ENCODE peak calls at places on chromosome 2, in eight cellular contexts. T is CD4-positive, alpha-beta T cell; K is astrocyte; O is thyroid gland; V is H9; E is cardiac muscle cell; C is CD8-positive, alpha-beta T cell; S is psoas muscle. R is an unnamed sample. For H3K27me3, the result is how much of the 10 kb centered on the place peaks cover.

GRCh38 chr2:33011941-33012340 is 65.2 kb downstream of the LTBP1 start:
- DNase-seq in T (no peak), K (no peak), O (no peak), V (no peak), E (no peak), C (no peak), S (no peak), R (no peak)

GRCh38 chr2:128536925-128537620 is 218.4 kb upstream of the HS6ST1 start:
- DNase-seq in T (no peak), K (peak), O (no peak), V (peak), E (no peak), C (no peak), S (no peak), R (peak)

GRCh38 chr2:65638438-65638837 is 206.0 kb upstream of the SPRED2 start:
- DNase-seq in T (no peak), K (no peak), O (no peak), V (no peak), E (no peak), C (no peak), S (no peak), R (no peak)

GRCh38 chr2:3517948-3518495 is 1.3 kb downstream of the ADI1 start:
- DNase-seq in T (no peak), K (no peak), O (no peak), V (no peak), E (no peak), C (no peak), S (no peak), R (no peak)

GRCh38 chr2:48452108-48452507 is 77.8 kb upstream of the STON1 start:
- DNase-seq in T (no peak), K (no peak), O (no peak), V (no peak), E (peak), C (no peak), S (no peak), R (no peak)

GRCh38 chr2:130759906-130760753 is 4.8 kb downstream of the AMER3 start:
- DNase-seq in T (no peak), K (no peak), O (peak), V (no peak), E (peak), C (no peak), S (no peak), R (no peak)

GRCh38 chr2:38731684-38732221 is 19.4 kb downstream of the SRSF7 start:
- DNase-seq in T (no peak), K (no peak), O (no peak), V (no peak), E (no peak), C (no peak), S (no peak), R (no peak)

GRCh38 chr2:202102425-202103005 is 29.5 kb downstream of the KIAA2012 start:
- DNase-seq in T (no peak), K (no peak), O (no peak), V (no peak), E (no peak), C (no peak), S (no peak), R (no peak)

GRCh38 chr2:74024216-74024615 is 39.5 kb downstream of the TET3 start:
- DNase-seq in T (no peak), K (no peak), O (no peak), V (no peak), E (no peak), C (no peak), S (no peak), R (no peak)

GRCh38 chr2:48530033-48530804 is at the start of gene STON1:
- DNase-seq in T (peak), K (no peak), O (peak), V (peak), E (peak), C (no peak), S (peak), R (no peak)

GRCh38 chr2:60585276-60585675 is 31.8 kb upstream of the BCL11A start:
- DNase-seq in T (no peak), K (no peak), O (no peak), V (no peak), E (no peak), C (no peak), S (no peak), R (no peak)

GRCh38 chr2:150587547-150588209 is 100.2 kb upstream of the RND3 start:
- DNase-seq in T (no peak), K (peak), O (no peak), V (no peak), E (no peak), C (no peak), S (no peak), R (no peak)

GRCh38 chr2:193695367-193695766 is 1500.6 kb upstream of the TMEFF2 start:
- DNase-seq in T (no peak), K (peak), O (no peak), V (no peak), E (peak), C (no peak), S (no peak), R (no peak)

GRCh38 chr2:189149981-189150380 is 29.6 kb downstream of the COL5A2 start:
- DNase-seq in T (no peak), K (peak), O (no peak), V (no peak), E (no peak), C (no peak), S (no peak), R (no peak)

GRCh38 chr2:241314181-241314932 is 1.1 kb downstream of the HDLBP start:
- DNase-seq in T (no peak), K (peak), O (no peak), V (no peak), E (no peak), C (no peak), S (no peak), R (no peak)

GRCh38 chr2:67215214-67215613 is 181.9 kb upstream of the ETAA1 start:
- DNase-seq in T (no peak), K (peak), O (peak), V (peak), E (peak), C (no peak), S (no peak), R (peak)

GRCh38 chr2:158598856-158599517 is 142.2 kb downstream of the PKP4 start:
- DNase-seq in T (no peak), K (no peak), O (no peak), V (no peak), E (no peak), C (no peak), S (no peak), R (no peak)

GRCh38 chr2:121360566-121361300 is 75.7 kb upstream of the TFCP2L1 start:
- DNase-seq in T (no peak), K (peak), O (peak), V (no peak), E (no peak), C (no peak), S (peak), R (no peak)

GRCh38 chr2:69185807-69186206 is 172.8 kb downstream of the ANTXR1 start:
- DNase-seq in T (no peak), K (no peak), O (no peak), V (no peak), E (no peak), C (no peak), S (no peak), R (no peak)

GRCh38 chr2:98604547-98604946 is 3.8 kb downstream of the COA5 start:
- DNase-seq in T (no peak), K (no peak), O (no peak), V (no peak), E (no peak), C (no peak), S (no peak), R (no peak)

GRCh38 chr2:139645617-139646016 is 865.4 kb upstream of the NXPH2 start:
- DNase-seq in T (no peak), K (no peak), O (no peak), V (no peak), E (no peak), C (no peak), S (no peak), R (no peak)

GRCh38 chr2:72144746-72145657 is 2.7 kb downstream of the CYP26B1 start:
- DNase-seq in T (peak), K (no peak), O (peak), V (peak), E (peak), C (no peak), S (peak), R (no peak)

GRCh38 chr2:37558622-37559021 is 112.8 kb downstream of the CDC42EP3 start:
- DNase-seq in T (no peak), K (no peak), O (no peak), V (no peak), E (no peak), C (no peak), S (peak), R (no peak)

GRCh38 chr2:110993557-110994231 is 127.0 kb upstream of the BCL2L11 start:
- DNase-seq in T (no peak), K (no peak), O (peak), V (no peak), E (peak), C (no peak), S (no peak), R (no peak)

GRCh38 chr2:63300835-63301234 is 250.2 kb downstream of the OTX1 start:
- DNase-seq in T (no peak), K (no peak), O (no peak), V (no peak), E (no peak), C (no peak), S (no peak), R (peak)

GRCh38 chr2:65199891-65200290 is 27.7 kb upstream of the ACTR2 start:
- DNase-seq in T (no peak), K (peak), O (no peak), V (no peak), E (no peak), C (no peak), S (no peak), R (no peak)

GRCh38 chr2:236889081-236889780 is 196.5 kb upstream of the COPS8 start:
- DNase-seq in T (no peak), K (no peak), O (no peak), V (no peak), E (no peak), C (no peak), S (no peak), R (no peak)

GRCh38 chr2:202406445-202406967 is 30.4 kb downstream of the BMPR2 start:
- DNase-seq in T (no peak), K (no peak), O (no peak), V (no peak), E (no peak), C (no peak), S (no peak), R (no peak)

GRCh38 chr2:174335605-174336402 is 1.1 kb downstream of the SP9 start:
- DNase-seq in T (no peak), K (no peak), O (peak), V (peak), E (no peak), C (no peak), S (peak), R (no peak)

GRCh38 chr2:75896779-75897366 is 186.2 kb upstream of the GCFC2 start:
- DNase-seq in T (no peak), K (no peak), O (no peak), V (peak), E (peak), C (no peak), S (no peak), R (peak)

GRCh38 chr2:65662654-65663432 is 230.4 kb upstream of the SPRED2 start:
- DNase-seq in T (no peak), K (peak), O (no peak), V (no peak), E (no peak), C (no peak), S (no peak), R (no peak)

GRCh38 chr2:9644603-9645002 is 13.8 kb upstream of the YWHAQ start:
- DNase-seq in T (no peak), K (peak), O (no peak), V (no peak), E (no peak), C (no peak), S (no peak), R (no peak)

GRCh38 chr2:203625712-203626111 is 80.7 kb upstream of the CD28 start:
- DNase-seq in T (no peak), K (no peak), O (no peak), V (no peak), E (no peak), C (no peak), S (no peak), R (no peak)

GRCh38 chr2:177667626-177668025 is 275.1 kb downstream of the AGPS start:
- DNase-seq in T (no peak), K (no peak), O (no peak), V (no peak), E (no peak), C (no peak), S (no peak), R (no peak)

GRCh38 chr2:216619411-216620393 is 13.5 kb upstream of the IGFBP2 start:
- DNase-seq in T (no peak), K (no peak), O (no peak), V (peak), E (no peak), C (no peak), S (no peak), R (no peak)

GRCh38 chr2:5937865-5938565 is 245.8 kb downstream of the SOX11 start:
- DNase-seq in T (no peak), K (peak), O (no peak), V (peak), E (peak), C (no peak), S (no peak), R (no peak)

GRCh38 chr2:25684577-25684976 is 11.2 kb upstream of the DTNB start:
- DNase-seq in T (no peak), K (no peak), O (no peak), V (no peak), E (no peak), C (no peak), S (no peak), R (no peak)

GRCh38 chr2:157874997-157875719 is 972 bp downstream of the ACVR1 start:
- DNase-seq in T (peak), K (peak), O (peak), V (peak), E (peak), C (no peak), S (peak), R (no peak)

DNA sequence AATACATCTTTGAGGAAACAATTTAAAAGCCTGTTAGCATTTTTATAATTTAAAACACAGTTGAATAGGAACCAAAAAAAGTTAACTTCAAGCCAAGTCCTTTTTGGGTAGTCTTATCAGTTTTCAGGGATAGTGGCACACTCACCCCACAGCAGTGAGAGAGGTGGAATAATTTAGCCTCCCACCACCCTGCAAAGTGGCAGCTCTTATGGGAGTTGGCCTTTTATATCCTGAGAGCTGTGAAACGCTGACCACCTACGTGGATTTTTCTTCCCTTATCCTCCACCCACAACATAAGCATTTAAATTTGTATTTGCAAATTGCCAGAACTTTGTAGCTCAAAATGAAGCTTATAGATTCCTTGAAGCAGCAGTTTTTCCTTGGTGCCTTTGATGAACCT is 167.1 kb downstream of the MYO1B start:
- DNase-seq in T (no peak), K (no peak), O (no peak), V (no peak), E (no peak), C (no peak), S (no peak), R (no peak)
- H3K27me3 ChIP-seq in T (under half), K (under half), O (under half), V (under half), E (under half), C (under half), S (under half), R (under half)

GRCh38 chr2:108195133-108195439 is 44.7 kb upstream of the SULT1C3 start:
- DNase-seq in T (no peak), K (no peak), O (no peak), V (no peak), E (no peak), C (no peak), S (no peak), R (no peak)
- H3K27me3 ChIP-seq in T (under half), K (under half), O (under half), V (under half), E (under half), C (under half), S (under half), R (under half)

GRCh38 chr2:96116424-96116878 is at the start of gene ADRA2B:
- DNase-seq in T (peak), K (no peak), O (peak), V (peak), E (peak), C (peak), S (peak), R (no peak)

GRCh38 chr2:96118698-96119388 is 2.5 kb upstream of the ADRA2B start:
- DNase-seq in T (no peak), K (no peak), O (no peak), V (no peak), E (no peak), C (no peak), S (no peak), R (no peak)

GRCh38 chr2:96116879-96117533 is 635 bp upstream of the ADRA2B start:
- DNase-seq in T (peak), K (no peak), O (peak), V (peak), E (peak), C (peak), S (peak), R (no peak)

GRCh38 chr2:96119389-96119751 is 3.0 kb upstream of the ADRA2B start:
- DNase-seq in T (no peak), K (no peak), O (no peak), V (no peak), E (no peak), C (no peak), S (no peak), R (no peak)

DNA sequence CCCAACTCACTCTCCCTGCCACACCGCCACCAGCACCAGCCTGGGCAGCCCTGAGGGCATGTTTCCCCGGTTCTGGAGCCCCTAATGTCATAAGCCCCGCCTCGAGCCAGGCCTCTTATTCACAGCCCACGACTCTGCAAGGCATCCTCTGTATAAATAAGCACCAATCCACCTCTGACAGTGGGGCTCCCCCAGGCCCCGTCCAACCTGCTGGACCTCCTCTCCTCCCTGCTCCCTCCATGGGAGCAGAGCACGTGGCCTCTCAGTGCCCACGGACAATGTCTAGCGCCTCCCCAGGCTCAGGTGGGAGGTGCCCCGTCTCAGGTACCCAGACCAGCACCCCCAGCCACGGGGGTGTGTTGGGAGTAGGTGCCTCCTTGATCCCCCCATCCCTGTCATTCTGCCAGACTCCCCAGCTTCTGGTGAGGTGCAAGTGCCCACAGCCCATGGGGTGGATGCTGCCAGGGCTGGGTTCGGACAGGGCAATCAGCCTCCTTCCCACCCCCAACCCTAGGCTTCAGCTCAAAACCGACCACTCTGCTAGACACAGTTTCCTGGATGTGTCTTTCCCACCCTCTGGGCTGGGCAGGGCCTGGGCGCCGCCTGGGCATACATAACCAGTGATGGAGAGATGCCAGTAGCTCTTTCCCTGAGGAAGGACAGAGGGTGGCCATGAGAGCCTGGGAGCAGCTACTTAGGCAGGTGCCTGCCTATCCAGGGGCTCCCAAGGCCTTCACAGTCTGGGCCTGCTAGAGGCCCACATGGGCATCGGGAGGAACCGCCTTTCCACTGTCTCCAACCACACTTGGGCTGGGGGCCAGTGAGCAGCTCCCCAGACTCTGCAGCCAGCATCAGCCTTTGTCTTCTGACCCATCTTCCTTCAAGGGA is 1.6 kb upstream of the ADRA2B start:
- DNase-seq in T (no peak), K (no peak), O (no peak), V (no peak), E (peak), C (no peak), S (no peak), R (no peak)
- H3K27me3 ChIP-seq in T (under half), K (half or more), O (under half), V (under half), E (under half), C (under half), S (under half), R (under half)

GRCh38 chr2:231034291-231034882 is 2.9 kb upstream of the C2orf72 start:
- DNase-seq in T (no peak), K (no peak), O (no peak), V (no peak), E (no peak), C (no peak), S (no peak), R (no peak)

GRCh38 chr2:231033147-231034132 is 3.9 kb upstream of the C2orf72 start:
- DNase-seq in T (no peak), K (no peak), O (no peak), V (no peak), E (no peak), C (no peak), S (no peak), R (no peak)

GRCh38 chr2:231029563-231029962 is 7.8 kb upstream of the C2orf72 start:
- DNase-seq in T (no peak), K (no peak), O (no peak), V (no peak), E (no peak), C (no peak), S (no peak), R (no peak)

GRCh38 chr2:231030725-231031124 is 6.6 kb upstream of the C2orf72 start:
- DNase-seq in T (no peak), K (no peak), O (no peak), V (no peak), E (no peak), C (no peak), S (no peak), R (no peak)

GRCh38 chr2:231032575-231033140 is 4.7 kb upstream of the C2orf72 start:
- DNase-seq in T (no peak), K (no peak), O (no peak), V (no peak), E (no peak), C (no peak), S (no peak), R (no peak)
- H3K27me3 ChIP-seq in T (under half), K (under half), O (under half), V (under half), E (half or more), C (under half), S (under half), R (under half)

DNA sequence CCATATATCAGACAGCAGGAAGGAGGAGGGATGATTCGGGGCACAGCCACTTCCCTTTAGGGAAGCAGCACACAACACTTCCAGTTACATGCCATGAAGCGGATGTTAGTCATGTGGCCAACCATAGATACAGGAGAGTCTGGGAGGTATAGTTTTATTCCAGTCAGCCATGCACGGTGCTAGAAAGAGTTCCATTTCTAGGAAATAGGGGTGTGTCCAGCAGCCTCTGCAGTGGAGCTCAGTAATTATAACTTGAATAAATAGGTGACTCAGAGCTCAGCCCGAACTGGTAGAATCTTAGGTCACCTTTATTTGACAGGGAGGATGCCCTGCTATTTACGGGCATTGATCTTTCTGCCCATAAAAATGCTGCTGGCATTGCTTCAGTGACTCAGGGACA is 159.0 kb downstream of the TWIST2 start:
- DNase-seq in T (no peak), K (no peak), O (no peak), V (no peak), E (no peak), C (no peak), S (no peak), R (no peak)
- H3K27me3 ChIP-seq in T (under half), K (under half), O (under half), V (under half), E (under half), C (under half), S (under half), R (under half)

R was measured in iPS DF 6.9.